ENCODE peak calls at places on chromosomes 11 and 22, in four cellular contexts. K is NB4, T is K562, Q is HepG2. H is an unnamed sample.

GRCh38 chr11:103494491-103494890 is 385.3 kb downstream of the DYNC2H1 start:
- DNase-seq in Q (no peak), K (no peak), T (no peak), H (no peak)

GRCh38 chr22:42682113-42682851 is 33.1 kb upstream of the CYB5R3 start:
- DNase-seq in K (no peak), T (no peak), Q (no peak), H (no peak)

GRCh38 chr11:84437129-84438123 is 1151.3 kb upstream of the CCDC90B start:
- DNase-seq in K (no peak), Q (peak; percentile 14), T (no peak), H (peak; percentile 3)

GRCh38 chr22:49966716-49967332 is 6.3 kb downstream of the PIM3 start:
- DNase-seq in K (peak; percentile 77), Q (peak; percentile 80), T (no peak), H (no peak)

GRCh38 chr11:11129118-11129517 is 223.9 kb downstream of the CSNK2A3 start:
- DNase-seq in K (no peak), T (no peak), Q (no peak), H (no peak)

GRCh38 chr11:122205036-122205435 is 89.0 kb upstream of the BLID start:
- DNase-seq in T (no peak), Q (no peak), K (no peak), H (no peak)

GRCh38 chr11:128633384-128633965 is 46.1 kb upstream of the ETS1 start:
- DNase-seq in T (no peak), Q (no peak), K (no peak), H (no peak)

GRCh38 chr11:93143186-93143585 is 54.6 kb downstream of the SLC36A4 start:
- DNase-seq in T (no peak), K (no peak), Q (no peak), H (no peak)

GRCh38 chr11:44615041-44615513 is 49.6 kb downstream of the CD82 start:
- DNase-seq in K (no peak), Q (no peak), T (no peak), H (no peak)

GRCh38 chr11:26575946-26576345 is 3.9 kb upstream of the MUC15 start:
- DNase-seq in K (no peak), T (no peak), Q (no peak), H (no peak)

GRCh38 chr11:59253001-59253400 is 40.3 kb upstream of the MPEG1 start:
- DNase-seq in T (no peak), K (no peak), Q (no peak), H (no peak)

GRCh38 chr11:111001986-111002616 is 243.4 kb upstream of the POU2AF2 start:
- DNase-seq in K (no peak), Q (no peak), T (no peak), H (no peak)
- TF ChIP-seq MAX in K (no peak), Q (no peak), T (no peak), H (no peak)

GRCh38 chr22:39917091-39917703 is 16.3 kb downstream of the GRAP2 start:
- DNase-seq in K (no peak), T (no peak), Q (no peak), H (no peak)

GRCh38 chr22:39916496-39916895 is 15.6 kb downstream of the GRAP2 start:
- DNase-seq in Q (no peak), K (no peak), T (no peak), H (no peak)

GRCh38 chr22:39917776-39918493 is 17.1 kb downstream of the GRAP2 start:
- DNase-seq in Q (no peak), T (no peak), K (no peak), H (no peak)

GRCh38 chr22:39923689-39924088 is 22.8 kb downstream of the GRAP2 start:
- DNase-seq in K (no peak), Q (no peak), T (no peak), H (no peak)

GRCh38 chr22:39920134-39920743 is 19.4 kb downstream of the GRAP2 start:
- DNase-seq in K (no peak), T (peak; percentile 65), Q (no peak), H (no peak)
- TF ChIP-seq MYC in K (no peak), T (no peak), Q (no peak), H (no peak)

DNA sequence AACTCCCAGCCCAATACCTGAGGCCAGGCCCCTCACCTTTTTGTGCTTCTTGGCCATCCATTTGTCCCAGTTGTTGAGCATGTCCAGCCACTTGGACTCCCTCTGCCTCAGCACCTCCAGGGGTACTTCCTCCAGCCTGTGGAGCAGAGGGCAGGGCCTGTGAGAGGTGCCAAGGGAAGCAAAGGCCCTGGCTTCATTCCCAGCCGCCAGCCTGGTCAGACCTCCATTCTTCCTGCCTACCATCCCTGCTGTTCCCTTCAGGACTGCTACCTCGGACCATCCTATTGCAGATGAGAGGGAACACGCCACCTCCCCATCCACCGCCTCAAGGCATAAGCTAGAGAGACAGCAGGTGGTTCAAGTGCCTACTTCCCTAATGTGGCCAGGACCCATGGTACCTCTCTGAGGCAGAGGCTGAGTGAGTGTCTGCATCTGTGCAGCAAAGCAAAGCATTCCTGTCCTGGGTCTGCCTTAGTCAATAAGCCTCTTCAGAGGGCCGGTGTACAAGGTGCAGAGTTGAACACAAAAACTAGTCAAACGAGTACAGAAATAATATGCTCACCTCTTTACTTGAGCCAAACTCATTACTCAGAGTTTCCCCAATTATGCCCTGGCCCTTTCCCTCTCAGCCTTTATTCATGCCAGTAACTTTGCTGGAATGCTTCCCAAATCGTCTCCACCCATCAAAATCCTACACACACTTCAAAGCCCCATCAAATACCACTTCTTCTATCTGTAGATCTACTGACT is 15.4 kb upstream of the CASTOR1 start:
- DNase-seq in Q (no peak), K (peak; percentile 24), T (no peak), H (no peak)
- TF ChIP-seq MAX in Q (no peak), K (no peak), T (no peak), H (no peak)

DNA sequence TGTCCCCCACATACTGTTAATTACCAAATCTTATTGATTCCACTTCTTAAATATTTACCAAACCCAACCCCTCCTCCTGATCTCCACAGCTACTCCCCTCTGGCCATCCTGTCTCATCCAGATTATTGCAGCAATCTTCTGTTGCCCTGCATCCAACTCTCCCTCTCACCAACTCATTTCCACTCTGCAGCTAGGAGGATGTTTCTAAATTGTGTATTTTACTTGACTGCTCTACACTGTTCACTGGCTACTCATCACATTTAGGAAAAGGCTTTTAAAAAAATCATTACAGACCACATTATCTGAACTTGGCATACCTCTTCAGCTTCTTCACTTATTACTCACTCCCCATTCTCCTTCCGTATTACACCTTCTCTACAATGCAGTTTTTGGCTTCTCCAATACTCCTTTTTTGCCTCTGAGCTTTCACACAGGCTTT is 117.9 kb downstream of the ATG16L2 start:
- DNase-seq in K (no peak), Q (no peak), T (no peak), H (no peak)
- TF ChIP-seq MYC in K (no peak), Q (no peak), T (no peak), H (no peak)

DNA sequence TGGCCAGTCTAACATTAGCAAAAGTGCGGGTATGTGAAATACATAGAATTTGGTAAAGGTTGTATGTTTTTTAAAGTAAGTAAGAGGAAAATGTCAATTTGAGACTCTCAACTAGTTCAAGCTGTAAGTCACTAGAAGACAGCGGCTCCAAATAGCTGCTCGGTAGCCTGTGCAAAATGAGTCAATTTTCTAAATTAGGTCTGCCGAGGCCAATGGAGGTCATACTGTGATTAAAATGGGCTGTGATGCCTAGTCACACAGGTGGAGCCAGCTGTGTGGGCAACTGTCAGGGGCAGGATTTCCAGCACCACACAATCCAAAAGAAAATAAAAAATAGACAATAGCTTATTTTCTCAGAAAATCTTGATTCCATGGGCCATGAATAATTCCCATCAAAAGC is 32.3 kb downstream of the KCNA4 start:
- DNase-seq in T (no peak), Q (no peak), K (no peak), H (no peak)
- TF ChIP-seq MAX in T (no peak), Q (no peak), K (no peak), H (no peak)

DNA sequence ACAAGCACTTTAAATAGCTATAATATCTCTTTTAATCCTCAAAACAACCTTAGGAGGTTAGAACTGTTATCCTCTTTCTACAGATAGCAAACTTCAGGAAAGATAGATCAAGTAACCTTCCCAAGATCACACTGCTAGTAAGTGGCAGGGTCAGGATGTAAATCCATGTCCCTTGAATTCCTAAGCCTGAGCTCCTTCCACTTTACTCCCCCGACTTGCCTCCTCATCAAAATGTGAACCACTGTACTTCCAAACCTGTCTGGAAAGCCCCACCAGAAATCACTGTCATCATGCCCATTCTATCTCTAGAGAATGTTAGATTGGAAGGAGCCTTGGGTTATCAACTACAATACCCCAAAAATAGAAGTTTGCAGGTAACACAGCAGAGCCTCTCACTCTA is 33.7 kb downstream of the ME3 start:
- DNase-seq in K (no peak), Q (no peak), T (no peak), H (no peak)
- TF ChIP-seq MYC in K (no peak), Q (no peak), T (no peak), H (no peak)

GRCh38 chr11:68751331-68751856 is at the start of gene TESMIN:
- DNase-seq in K (peak; percentile 93), T (peak; percentile 99), Q (peak; percentile 53), H (peak; percentile 85)
- TF ChIP-seq MAX in K (peak; percentile 74), T (peak; percentile 79), Q (peak; percentile 46), H (peak; percentile 60)

GRCh38 chr22:32325811-32326237 is 31.8 kb upstream of the RFPL3 start:
- DNase-seq in K (no peak), Q (no peak), T (no peak), H (no peak)
- TF ChIP-seq MYC in K (no peak), Q (no peak), T (no peak), H (no peak)

H was measured in A549.